ENCODE peak calls at places on chromosomes 4 and X, in four cellular contexts. K is CD8-positive, alpha-beta T cell; V is right atrium auricular region; A is fibroblast of lung. Q is an unnamed sample.

GRCh38 chr4:183469327-183469726 is 24.9 kb downstream of the CDKN2AIP start:
- DNase-seq in V (no peak), K (no peak), A (no peak), Q (peak)

GRCh38 chr4:104649631-104650030 is 154.9 kb upstream of the CXXC4 start:
- DNase-seq in V (no peak), A (peak), K (no peak), Q (no peak)

GRCh38 chr4:187006189-187006618 is 282.5 kb upstream of the FAT1 start:
- DNase-seq in V (no peak), K (no peak), A (peak), Q (peak)

GRCh38 chrX:112011376-112011775 is 71.2 kb downstream of the TRPC5 start:
- DNase-seq in K (no peak), V (no peak), A (no peak), Q (no peak)

GRCh38 chrX:153307546-153308175 is 13.9 kb downstream of the PNMA6F start:
- DNase-seq in K (no peak), V (no peak), A (no peak), Q (no peak)

GRCh38 chr4:71029504-71029903 is 36.1 kb downstream of the DCK start:
- DNase-seq in A (no peak), K (no peak), V (no peak), Q (no peak)

GRCh38 chr4:153969542-153969941 is 180.7 kb upstream of the SFRP2 start:
- DNase-seq in A (no peak), K (no peak), V (no peak), Q (no peak)

GRCh38 chr4:17475481-17475880 is 36.4 kb downstream of the QDPR start:
- DNase-seq in K (no peak), V (no peak), A (peak), Q (peak)

GRCh38 chr4:103244251-103244650 is 46.1 kb upstream of the CENPE start:
- DNase-seq in V (no peak), K (no peak), A (no peak), Q (no peak)

GRCh38 chr4:168318266-168318895 is at the start of gene DDX60:
- DNase-seq in V (peak), K (peak), A (peak), Q (peak)

GRCh38 chr4:137678796-137679195 is 146.5 kb upstream of the PCDH18 start:
- DNase-seq in A (peak), K (no peak), V (no peak), Q (no peak)

GRCh38 chr4:99159699-99160098 is 15.6 kb upstream of the ADH4 start:
- DNase-seq in V (no peak), A (no peak), K (no peak), Q (no peak)

GRCh38 chrX:154305481-154306205 is 10.0 kb downstream of the TKTL1 start:
- DNase-seq in A (no peak), K (no peak), V (no peak), Q (no peak)

GRCh38 chrX:111363741-111364140 is 48.3 kb downstream of the DCX start:
- DNase-seq in V (no peak), A (no peak), K (no peak), Q (no peak)

GRCh38 chrX:124573458-124573857 is 227.1 kb downstream of the SH2D1A start:
- DNase-seq in V (no peak), A (no peak), K (no peak), Q (peak)

GRCh38 chr4:107894138-107894603 is 37.2 kb upstream of the CYP2U1 start:
- DNase-seq in V (no peak), K (no peak), A (no peak), Q (no peak)

GRCh38 chr4:107890779-107891178 is 40.6 kb upstream of the CYP2U1 start:
- DNase-seq in A (no peak), K (no peak), V (no peak), Q (no peak)

GRCh38 chr4:107896158-107896645 is 35.1 kb upstream of the CYP2U1 start:
- DNase-seq in K (no peak), A (peak), V (no peak), Q (peak)

GRCh38 chr4:107891299-107891698 is 40.0 kb upstream of the CYP2U1 start:
- DNase-seq in V (no peak), A (no peak), K (no peak), Q (no peak)

DNA sequence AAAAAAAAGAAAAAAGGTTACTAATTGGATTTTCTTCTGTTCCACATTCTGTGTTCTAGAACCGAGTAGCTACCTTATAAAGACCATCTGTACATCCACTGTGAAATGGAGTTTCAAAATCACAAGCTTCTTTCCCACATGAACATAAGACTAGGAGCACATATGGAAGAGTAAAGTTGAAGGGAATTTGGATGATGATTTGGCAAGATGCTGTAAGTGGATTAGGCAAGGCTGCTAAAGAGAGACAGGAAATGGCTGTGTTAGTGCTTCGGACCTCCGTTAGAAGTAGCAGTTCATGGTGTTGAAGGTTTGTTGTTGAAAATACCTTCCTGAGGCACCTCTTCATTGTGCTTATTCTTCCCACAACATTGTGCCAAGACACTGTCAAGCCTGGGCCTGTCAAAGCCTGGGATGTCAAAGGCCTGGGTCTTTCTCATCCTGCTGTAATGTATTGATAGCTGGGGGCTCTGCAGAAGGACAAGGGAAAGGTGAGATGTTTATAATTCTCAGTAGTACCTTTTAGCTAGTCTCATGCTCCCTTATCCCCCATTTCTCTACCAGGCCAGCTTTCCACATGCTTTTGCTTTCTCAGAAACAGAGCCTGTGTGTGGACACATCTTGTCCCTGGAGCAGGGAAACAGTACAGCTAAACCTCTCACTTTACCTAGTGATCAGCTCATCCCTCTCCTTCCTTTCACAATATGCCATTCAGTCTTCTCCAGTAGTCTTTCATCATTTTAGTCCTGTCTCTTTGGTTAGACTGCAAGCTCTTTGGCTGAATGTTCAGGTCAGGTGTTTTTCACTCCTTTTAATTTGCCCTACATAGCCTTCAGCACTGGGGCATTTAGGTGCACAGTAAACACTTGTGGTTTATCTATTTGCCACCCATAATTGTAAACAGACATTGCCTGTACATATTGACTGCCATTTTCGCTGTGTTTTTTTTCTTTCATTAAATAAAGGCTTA is 37.9 kb upstream of the CYP2U1 start:
- DNase-seq in V (no peak), K (no peak), A (no peak), Q (peak)
- H3K4me3 ChIP-seq in V (no peak), K (no peak), A (no peak), Q (no peak)

GRCh38 chrX:150446151-150446550 is 83.0 kb downstream of the MAMLD1 start:
- DNase-seq in V (no peak), A (no peak), K (no peak), Q (no peak)
- H3K4me3 ChIP-seq in V (no peak), A (no peak), K (no peak), Q (no peak)

GRCh38 chr4:6307891-6308290 is 38.2 kb downstream of the WFS1 start:
- DNase-seq in A (no peak), V (no peak), K (no peak), Q (no peak)

GRCh38 chr4:6307230-6307629 is 37.6 kb downstream of the WFS1 start:
- DNase-seq in K (no peak), A (no peak), V (no peak), Q (no peak)

GRCh38 chr4:6306299-6306698 is 36.6 kb downstream of the WFS1 start:
- DNase-seq in K (no peak), A (no peak), V (no peak), Q (no peak)

GRCh38 chr4:6308890-6309643 is 39.4 kb downstream of the WFS1 start:
- DNase-seq in V (no peak), A (peak), K (no peak), Q (no peak)

DNA sequence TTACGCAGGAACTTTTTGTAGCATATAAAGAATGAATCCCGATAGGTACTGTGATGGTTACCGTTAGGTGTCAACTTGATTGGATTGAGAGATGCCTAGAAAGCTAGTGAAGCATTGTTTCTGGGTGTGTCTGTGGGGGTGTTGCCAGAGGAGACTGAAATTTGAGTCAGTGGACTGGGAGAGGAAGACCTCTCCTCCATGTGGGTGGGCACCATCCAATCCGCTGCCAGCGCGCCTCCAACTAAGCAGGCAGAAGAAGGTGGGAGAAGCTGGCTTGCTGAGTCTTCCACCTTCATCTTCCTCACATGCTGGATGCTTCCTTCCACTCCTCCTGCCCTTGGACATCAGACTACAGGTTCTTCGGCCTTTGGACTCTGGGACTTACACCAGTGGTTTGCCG is 40.1 kb downstream of the WFS1 start:
- DNase-seq in A (no peak), K (no peak), V (no peak), Q (no peak)
- H3K4me3 ChIP-seq in A (no peak), K (peak), V (no peak), Q (no peak)

DNA sequence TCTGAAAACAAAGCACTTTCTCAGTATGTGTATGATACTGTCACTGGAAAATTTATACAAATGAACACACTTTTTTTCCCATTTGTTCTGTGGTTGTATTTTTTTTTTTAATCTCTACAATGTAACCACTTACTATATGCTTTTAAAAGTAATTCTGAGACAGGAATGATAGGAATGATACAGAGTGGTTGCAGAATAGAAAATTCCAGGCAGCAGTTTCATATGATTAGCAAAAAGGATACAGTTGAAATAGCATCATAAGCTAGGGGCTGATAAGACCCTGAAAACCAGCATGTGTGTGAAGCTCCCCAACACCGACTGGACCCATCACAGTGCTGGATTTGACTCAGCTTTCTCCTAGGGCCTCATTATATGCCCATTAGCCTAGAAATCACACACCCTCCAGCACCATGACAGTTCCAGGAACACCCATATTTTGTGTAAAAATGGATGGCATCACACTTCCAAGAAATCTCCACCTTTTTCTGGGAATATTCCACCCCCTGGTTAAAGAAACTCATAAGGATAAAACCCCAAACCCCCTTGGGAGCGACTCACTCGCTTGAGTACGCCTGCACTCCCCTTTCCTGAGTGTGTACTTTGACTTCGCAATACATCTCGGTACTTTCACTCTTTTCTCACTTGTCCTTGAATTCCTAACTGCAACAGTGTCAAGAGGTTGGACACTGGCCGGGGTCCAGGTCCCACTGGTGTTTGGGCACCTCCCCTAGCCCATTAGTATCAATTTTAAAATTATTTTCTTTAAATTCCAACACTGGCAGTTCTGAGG is 77.4 kb upstream of the AGA start:
- DNase-seq in V (no peak), A (peak), K (no peak), Q (no peak)
- H3K4me3 ChIP-seq in V (no peak), A (no peak), K (no peak), Q (no peak)

DNA sequence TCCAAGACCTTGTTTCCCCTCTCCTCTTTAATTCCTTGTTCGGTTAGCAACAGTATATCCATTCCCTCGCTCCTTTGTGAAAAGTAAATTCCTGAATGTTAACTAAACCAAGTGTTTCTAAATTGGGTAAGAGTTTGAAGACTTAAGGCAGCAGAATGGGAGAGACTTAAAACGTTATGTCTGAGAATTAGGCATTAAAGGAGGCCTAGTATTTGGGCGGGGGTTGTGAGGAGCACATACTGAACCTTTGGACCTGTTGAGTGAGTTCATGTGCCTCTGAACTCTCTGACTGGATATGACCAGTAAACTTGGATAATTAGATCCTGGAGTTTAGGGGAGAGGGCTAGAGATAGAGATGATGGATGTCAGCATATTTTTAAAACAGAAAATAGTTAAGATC is 1.2 kb downstream of the MSMO1 start:
- DNase-seq in A (no peak), K (no peak), V (no peak), Q (no peak)
- H3K4me3 ChIP-seq in A (peak), K (no peak), V (no peak), Q (peak)

GRCh38 chrX:40170830-40171512 is 73.2 kb upstream of the BCOR start:
- DNase-seq in A (no peak), V (no peak), K (no peak), Q (peak)
- H3K4me3 ChIP-seq in A (no peak), V (no peak), K (peak), Q (peak)

DNA sequence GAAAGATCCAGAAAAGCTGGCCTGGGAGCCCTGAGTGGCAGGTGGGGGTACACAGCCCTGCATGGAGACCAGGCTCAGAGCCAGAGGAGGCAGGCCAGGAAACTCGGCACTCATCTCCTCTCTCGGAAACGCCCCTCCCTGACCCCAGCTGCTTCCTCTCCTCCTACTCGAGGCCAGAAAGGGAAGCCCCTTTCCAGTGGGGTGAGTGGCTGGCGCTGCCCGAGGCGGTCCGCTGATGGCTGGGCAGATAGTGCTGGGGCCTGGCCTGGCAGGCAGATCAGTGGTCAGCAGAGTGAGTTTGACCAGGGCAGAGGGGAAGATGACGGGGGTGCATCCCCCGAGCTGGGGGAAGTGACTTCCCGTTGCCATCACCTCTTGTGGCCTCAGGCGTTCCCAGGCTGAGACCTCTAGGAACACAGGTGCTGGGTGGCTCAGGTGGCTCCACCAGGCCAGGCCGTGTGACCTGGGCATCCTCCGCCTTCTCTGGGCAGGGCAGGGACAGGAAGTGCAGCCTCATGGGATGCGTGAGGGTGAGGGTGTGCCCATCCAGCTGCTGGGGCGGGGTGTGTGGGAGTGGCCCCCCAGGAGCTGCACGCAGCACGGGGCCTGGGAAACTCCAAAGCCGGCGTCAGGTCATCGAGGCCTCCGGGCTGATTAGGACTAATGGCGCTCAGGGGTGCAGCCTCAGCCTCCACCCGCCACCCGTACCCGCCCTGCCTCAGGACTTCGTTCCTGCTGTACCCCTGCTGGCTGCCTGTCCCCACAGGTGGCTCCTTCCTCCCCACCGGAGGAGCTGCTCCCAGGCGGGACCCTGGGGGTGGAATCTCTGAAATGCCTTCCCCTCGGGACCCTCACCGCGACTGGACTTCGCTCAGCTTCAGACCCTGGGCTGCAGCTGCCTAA is 5.8 kb downstream of the SH3BP2 start:
- DNase-seq in A (no peak), V (no peak), K (peak), Q (peak)
- H3K4me3 ChIP-seq in A (no peak), V (no peak), K (peak), Q (no peak)

DNA sequence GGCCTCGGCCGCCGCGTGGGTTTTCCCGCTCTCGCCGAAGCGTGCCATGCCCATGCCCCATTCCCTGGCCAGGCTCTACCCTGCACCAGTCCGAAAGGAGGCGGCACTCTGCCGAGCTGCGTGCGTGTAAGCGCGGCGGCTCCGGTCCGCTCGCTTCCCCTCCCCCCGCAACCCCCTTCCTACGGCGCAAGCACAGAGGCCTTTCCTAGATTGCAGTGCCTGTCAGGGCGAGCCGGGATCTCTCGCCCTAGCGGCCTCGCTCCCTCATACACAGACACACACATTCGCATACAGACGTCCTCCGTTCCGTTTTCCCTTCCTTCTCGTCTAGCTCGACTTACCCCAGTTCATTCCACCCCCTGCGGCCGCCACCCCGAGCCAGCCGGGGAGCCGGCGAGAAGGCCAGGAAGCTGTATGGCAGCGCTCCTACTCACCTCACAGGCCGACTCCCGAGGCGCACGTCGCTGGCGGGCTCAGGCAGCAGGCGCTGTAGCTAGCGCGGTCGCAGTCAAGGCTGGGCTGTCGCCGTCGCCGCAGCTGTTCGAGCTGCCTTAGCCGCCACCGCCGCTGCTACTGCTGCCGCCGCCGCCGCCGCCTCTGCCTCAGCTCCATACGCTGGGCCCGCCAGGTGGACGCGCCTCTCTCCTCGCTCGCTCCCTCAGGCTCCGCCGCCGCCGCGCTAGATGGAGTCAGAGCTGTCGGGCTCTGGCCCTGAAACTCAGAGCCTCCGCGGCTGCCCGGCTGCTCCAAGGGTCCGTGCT is 623 bp downstream of the NEXMIF start:
- DNase-seq in V (no peak), A (peak), K (peak), Q (peak)
- H3K4me3 ChIP-seq in V (peak), A (no peak), K (peak), Q (peak)

DNA sequence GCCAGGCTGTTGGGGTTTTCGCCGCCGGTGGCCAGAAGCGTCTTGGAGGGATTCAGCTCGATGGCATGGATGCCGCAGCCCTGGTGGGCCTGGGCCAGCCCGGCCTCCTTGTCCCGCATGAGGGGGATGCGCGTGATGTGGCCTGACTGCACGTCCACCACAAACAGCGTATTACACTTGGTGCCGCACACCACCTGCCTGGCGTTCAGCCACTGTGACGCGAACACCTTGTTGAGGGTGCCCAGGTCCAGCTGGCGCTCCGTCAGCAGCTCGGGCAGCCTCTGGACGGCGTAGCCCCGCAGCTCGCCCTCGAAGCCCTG is 728 bp downstream of the DCAF12L2 start:
- DNase-seq in V (no peak), A (no peak), K (no peak), Q (no peak)
- H3K4me3 ChIP-seq in V (no peak), A (no peak), K (no peak), Q (no peak)

Q was measured in fibroblast of villous mesenchyme.